ENCODE peak calls at places on chromosomes 2 and 18, in nine cellular contexts. F is HCT116, J is tibial artery, Z is H9, W is transverse colon, I is colonic mucosa, R is hepatocyte, V is stomach, U is IMR-90. O is an unnamed sample.

GRCh38 chr18:35290070-35290735 is at the start of gene ZSCAN30:
- DNase-seq in V (peak; percentile 96), R (peak; percentile 96), U (peak; percentile 94), F (peak; percentile 91), Z (peak; percentile 97), I (peak; percentile 96), J (peak; percentile 94), W (peak; percentile 97), O (peak; percentile 96)

GRCh38 chr2:127455566-127456493 is 37.6 kb downstream of the PROC start:
- DNase-seq in V (no peak), Z (peak; percentile 55), R (peak; percentile 33), F (no peak), I (peak; percentile 46), W (peak; percentile 44), J (no peak), U (no peak), O (no peak)

GRCh38 chr2:222776792-222777191 is 84.0 kb upstream of the ACSL3 start:
- DNase-seq in I (no peak), F (no peak), W (no peak), R (no peak), J (no peak), Z (no peak), U (no peak), V (peak; percentile 60), O (no peak)

GRCh38 chr2:10297950-10298349 is 4.8 kb upstream of the HPCAL1 start:
- DNase-seq in W (peak; percentile 59), F (peak; percentile 34), R (peak; percentile 50), U (peak; percentile 97), J (peak; percentile 55), V (peak; percentile 47), Z (no peak), I (no peak), O (no peak)

GRCh38 chr2:214808961-214809750 is at the start of gene BARD1:
- DNase-seq in V (peak; percentile 41), R (peak; percentile 76), Z (peak; percentile 49), F (peak; percentile 16), J (peak; percentile 55), I (peak; percentile 81), U (peak; percentile 43), W (peak; percentile 70), O (peak; percentile 59)

GRCh38 chr2:143399679-143400078 is 270.5 kb downstream of the ARHGAP15 start:
- DNase-seq in J (no peak), I (no peak), R (no peak), V (no peak), U (peak; percentile 20), Z (no peak), W (no peak), F (no peak), O (no peak)

GRCh38 chr2:207619764-207620203 is 5.4 kb downstream of the METTL21A start:
- DNase-seq in W (no peak), F (no peak), J (no peak), U (no peak), I (no peak), V (no peak), R (no peak), Z (no peak), O (no peak)

GRCh38 chr2:113085542-113085941 is 17.8 kb downstream of the IL1F10 start:
- DNase-seq in Z (no peak), I (no peak), V (no peak), R (no peak), F (no peak), U (no peak), J (no peak), W (no peak), O (no peak)

GRCh38 chr18:3455938-3456685 is 6.1 kb downstream of the TGIF1 start:
- DNase-seq in Z (no peak), R (peak; percentile 37), W (peak; percentile 48), J (no peak), V (no peak), F (no peak), U (peak; percentile 54), I (peak; percentile 57), O (no peak)

GRCh38 chr2:188600536-188601210 is 309.0 kb downstream of the GULP1 start:
- DNase-seq in W (no peak), R (no peak), F (no peak), Z (no peak), I (no peak), U (peak; percentile 82), V (no peak), J (no peak), O (no peak)

GRCh38 chr2:121398853-121399252 is 113.9 kb upstream of the TFCP2L1 start:
- DNase-seq in Z (no peak), J (no peak), R (no peak), V (no peak), U (no peak), W (no peak), I (no peak), F (no peak), O (no peak)

GRCh38 chr2:212923393-212923792 is 228.0 kb downstream of the IKZF2 start:
- DNase-seq in I (no peak), J (no peak), F (no peak), U (no peak), V (no peak), W (no peak), R (no peak), Z (no peak), O (no peak)

GRCh38 chr2:38187416-38188127 is 111.6 kb upstream of the CYP1B1 start:
- DNase-seq in V (peak; percentile 28), I (peak; percentile 45), R (peak; percentile 75), J (peak; percentile 91), U (peak; percentile 94), W (peak; percentile 52), Z (no peak), F (no peak), O (peak; percentile 68)

GRCh38 chr2:624096-624495 is 53.1 kb downstream of the TMEM18 start:
- DNase-seq in R (no peak), Z (no peak), V (no peak), I (no peak), J (no peak), F (no peak), U (no peak), W (no peak), O (no peak)

GRCh38 chr2:80719607-80720006 is 415.1 kb upstream of the LRRTM1 start:
- DNase-seq in F (no peak), V (no peak), W (no peak), R (no peak), U (no peak), Z (no peak), I (no peak), J (no peak), O (no peak)

GRCh38 chr2:172943992-172944793 is 131.5 kb upstream of the MAP3K20 start:
- DNase-seq in Z (no peak), R (no peak), W (no peak), I (no peak), V (no peak), J (no peak), F (no peak), U (peak; percentile 80), O (no peak)

DNA sequence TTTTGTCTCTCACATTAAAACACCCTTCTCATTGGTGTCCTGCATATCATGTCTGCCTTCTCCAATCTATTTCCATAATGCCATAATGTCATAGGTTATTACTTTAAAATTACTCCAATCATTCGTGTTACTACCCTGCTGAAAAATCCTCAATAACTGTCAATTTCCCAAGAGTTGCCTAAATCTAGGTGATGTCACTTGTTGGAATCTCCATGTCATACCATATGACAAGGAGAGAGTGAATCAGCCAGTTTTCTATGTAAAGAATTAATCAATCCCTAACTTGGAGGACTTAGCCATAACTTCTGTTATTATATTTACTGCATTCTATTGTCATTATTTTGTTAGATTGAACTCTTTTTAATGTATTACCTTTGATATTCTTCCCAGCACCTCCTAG is 62.5 kb downstream of the PHLPP1 start:
- DNase-seq in Z (no peak), F (no peak), J (no peak), U (peak; percentile 22), V (no peak), R (no peak), I (no peak), W (no peak), O (no peak)
- H3K4me1 ChIP-seq in Z (peaks cover 20% of the 10 kb centered on the region), F (no peaks in the 10 kb centered on the region), J (peaks cover 12% of the 10 kb centered on the region), U (peaks cover 5% of the 10 kb centered on the region), V (no peaks in the 10 kb centered on the region), R (peaks cover 3% of the 10 kb centered on the region), I (no peaks in the 10 kb centered on the region), W (peaks cover 9% of the 10 kb centered on the region), O (peaks cover 18% of the 10 kb centered on the region)

DNA sequence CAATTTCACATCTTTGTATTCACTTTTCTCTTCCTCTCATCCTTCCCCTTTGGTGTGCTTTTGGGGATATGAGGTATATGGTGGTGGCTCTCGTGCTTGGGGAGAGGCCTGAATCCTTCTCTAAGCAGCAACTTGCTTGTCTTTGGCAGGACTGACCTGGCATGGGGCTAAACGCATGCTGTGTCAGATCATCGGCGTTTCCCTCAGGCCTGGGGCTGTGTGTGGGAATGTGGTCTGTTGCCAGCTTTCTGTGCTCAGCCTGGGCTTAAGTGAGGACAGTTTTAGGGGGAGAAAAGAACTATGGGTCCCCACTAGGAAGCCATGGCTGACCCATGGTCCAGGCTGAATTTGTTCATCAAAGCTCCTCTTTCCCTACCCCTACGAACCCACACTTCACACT is 60.7 kb downstream of the TET3 start:
- DNase-seq in W (no peak), U (peak; percentile 66), R (no peak), V (no peak), Z (no peak), J (no peak), F (no peak), I (no peak), O (no peak)
- H3K4me1 ChIP-seq in W (no peaks in the 10 kb centered on the region), U (no peaks in the 10 kb centered on the region), R (peaks cover 4% of the 10 kb centered on the region), V (no peaks in the 10 kb centered on the region), Z (peaks cover 9% of the 10 kb centered on the region), J (no peaks in the 10 kb centered on the region), F (no peaks in the 10 kb centered on the region), I (no peaks in the 10 kb centered on the region), O (no peaks in the 10 kb centered on the region)

GRCh38 chr2:108571262-108571661 is 37.0 kb downstream of the LIMS1 start:
- DNase-seq in J (no peak), U (peak; percentile 71), Z (no peak), V (no peak), W (no peak), I (no peak), F (no peak), R (no peak), O (no peak)

GRCh38 chr2:108577099-108577498 is 42.8 kb downstream of the LIMS1 start:
- DNase-seq in Z (no peak), W (no peak), U (no peak), J (no peak), I (no peak), V (no peak), R (no peak), F (no peak), O (no peak)

GRCh38 chr2:108575132-108575966 is 41.1 kb downstream of the LIMS1 start:
- DNase-seq in J (no peak), I (no peak), W (no peak), Z (no peak), F (no peak), R (no peak), V (no peak), U (peak; percentile 95), O (no peak)

GRCh38 chr2:108573070-108573469 is 38.8 kb downstream of the LIMS1 start:
- DNase-seq in W (no peak), I (no peak), J (no peak), V (no peak), R (no peak), U (peak; percentile 82), F (no peak), Z (no peak), O (no peak)

GRCh38 chr2:108574332-108574731 is 40.1 kb downstream of the LIMS1 start:
- DNase-seq in V (no peak), F (no peak), Z (no peak), U (no peak), J (no peak), R (no peak), I (no peak), W (no peak), O (no peak)
- H3K4me1 ChIP-seq in V (peaks cover 36% of the 10 kb centered on the region), F (peaks cover 6% of the 10 kb centered on the region), Z (peaks cover 3% of the 10 kb centered on the region), U (peaks cover 29% of the 10 kb centered on the region), J (peaks cover 29% of the 10 kb centered on the region), R (peaks cover 34% of the 10 kb centered on the region), I (no peaks in the 10 kb centered on the region), W (peaks cover 13% of the 10 kb centered on the region), O (peaks cover 80% of the 10 kb centered on the region)

GRCh38 chr2:101895039-101895438 is 96.7 kb upstream of the IL1R2 start:
- DNase-seq in J (no peak), R (no peak), I (no peak), U (no peak), V (no peak), W (no peak), F (no peak), Z (no peak), O (no peak)
- H3K4me1 ChIP-seq in J (no peaks in the 10 kb centered on the region), R (no peaks in the 10 kb centered on the region), I (no peaks in the 10 kb centered on the region), U (peaks cover 2% of the 10 kb centered on the region), V (no peaks in the 10 kb centered on the region), W (no peaks in the 10 kb centered on the region), F (no peaks in the 10 kb centered on the region), Z (peaks cover 9% of the 10 kb centered on the region), O (peaks cover 8% of the 10 kb centered on the region)

O was measured in left ventricle myocardium inferior.